ENCODE peak calls at places on chromosome 20, in nine cellular contexts. One of them, this sample, is unnamed.

GRCh38 chr20:13008761-13009681 is at the start of gene SPTLC3:
- DNase-seq in aorta: peak; percentile 57
- DNase-seq in fibroblast of pulmonary artery: peak; percentile 57
- DNase-seq in upper lobe of right lung: no peak
- DNase-seq in GM06990: peak; percentile 30
- DNase-seq in coronary artery: peak; percentile 75
- DNase-seq in cardiac fibroblast: peak; percentile 33
- DNase-seq in body of pancreas: peak; percentile 67
- DNase-seq in neural progenitor cell: peak; percentile 46
- DNase-seq in this sample: peak; percentile 21

GRCh38 chr20:34271961-34272360 is 30.7 kb downstream of the ASIP start:
- DNase-seq in body of pancreas: no peak
- DNase-seq in upper lobe of right lung: no peak
- DNase-seq in cardiac fibroblast: peak; percentile 97
- DNase-seq in fibroblast of pulmonary artery: peak; percentile 91
- DNase-seq in aorta: no peak
- DNase-seq in coronary artery: no peak
- DNase-seq in neural progenitor cell: no peak
- DNase-seq in GM06990: no peak
- DNase-seq in this sample: peak; percentile 66

GRCh38 chr20:15603501-15603900 is 969.7 kb downstream of the KIF16B start:
- DNase-seq in cardiac fibroblast: no peak
- DNase-seq in upper lobe of right lung: no peak
- DNase-seq in GM06990: no peak
- DNase-seq in neural progenitor cell: no peak
- DNase-seq in aorta: no peak
- DNase-seq in fibroblast of pulmonary artery: no peak
- DNase-seq in body of pancreas: no peak
- DNase-seq in coronary artery: no peak
- DNase-seq in this sample: no peak

GRCh38 chr20:61360940-61361339 is 108.9 kb downstream of the CDH4 start:
- DNase-seq in body of pancreas: no peak
- DNase-seq in upper lobe of right lung: no peak
- DNase-seq in cardiac fibroblast: no peak
- DNase-seq in aorta: no peak
- DNase-seq in fibroblast of pulmonary artery: no peak
- DNase-seq in neural progenitor cell: no peak
- DNase-seq in coronary artery: no peak
- DNase-seq in GM06990: no peak
- DNase-seq in this sample: no peak

GRCh38 chr20:9408422-9409300 is 105.7 kb upstream of the LAMP5 start:
- DNase-seq in upper lobe of right lung: no peak
- DNase-seq in body of pancreas: no peak
- DNase-seq in coronary artery: no peak
- DNase-seq in neural progenitor cell: no peak
- DNase-seq in GM06990: no peak
- DNase-seq in fibroblast of pulmonary artery: peak; percentile 25
- DNase-seq in aorta: no peak
- DNase-seq in cardiac fibroblast: peak; percentile 68
- DNase-seq in this sample: peak; percentile 69

GRCh38 chr20:49887251-49887827 is 28.0 kb downstream of the SPATA2 start:
- DNase-seq in coronary artery: no peak
- DNase-seq in cardiac fibroblast: no peak
- DNase-seq in aorta: peak; percentile 77
- DNase-seq in upper lobe of right lung: no peak
- DNase-seq in fibroblast of pulmonary artery: no peak
- DNase-seq in neural progenitor cell: no peak
- DNase-seq in GM06990: no peak
- DNase-seq in body of pancreas: no peak
- DNase-seq in this sample: peak; percentile 16

GRCh38 chr20:50659975-50660670 is 31.2 kb downstream of the RIPOR3 start:
- DNase-seq in upper lobe of right lung: no peak
- DNase-seq in aorta: no peak
- DNase-seq in body of pancreas: no peak
- DNase-seq in cardiac fibroblast: no peak
- DNase-seq in neural progenitor cell: no peak
- DNase-seq in fibroblast of pulmonary artery: no peak
- DNase-seq in coronary artery: no peak
- DNase-seq in GM06990: no peak
- DNase-seq in this sample: no peak

GRCh38 chr20:22248052-22248667 is 336.2 kb downstream of the FOXA2 start:
- DNase-seq in neural progenitor cell: peak; percentile 65
- DNase-seq in upper lobe of right lung: no peak
- DNase-seq in fibroblast of pulmonary artery: peak; percentile 9
- DNase-seq in coronary artery: no peak
- DNase-seq in GM06990: no peak
- DNase-seq in aorta: no peak
- DNase-seq in body of pancreas: peak; percentile 3
- DNase-seq in cardiac fibroblast: peak; percentile 8
- DNase-seq in this sample: peak; percentile 3

DNA sequence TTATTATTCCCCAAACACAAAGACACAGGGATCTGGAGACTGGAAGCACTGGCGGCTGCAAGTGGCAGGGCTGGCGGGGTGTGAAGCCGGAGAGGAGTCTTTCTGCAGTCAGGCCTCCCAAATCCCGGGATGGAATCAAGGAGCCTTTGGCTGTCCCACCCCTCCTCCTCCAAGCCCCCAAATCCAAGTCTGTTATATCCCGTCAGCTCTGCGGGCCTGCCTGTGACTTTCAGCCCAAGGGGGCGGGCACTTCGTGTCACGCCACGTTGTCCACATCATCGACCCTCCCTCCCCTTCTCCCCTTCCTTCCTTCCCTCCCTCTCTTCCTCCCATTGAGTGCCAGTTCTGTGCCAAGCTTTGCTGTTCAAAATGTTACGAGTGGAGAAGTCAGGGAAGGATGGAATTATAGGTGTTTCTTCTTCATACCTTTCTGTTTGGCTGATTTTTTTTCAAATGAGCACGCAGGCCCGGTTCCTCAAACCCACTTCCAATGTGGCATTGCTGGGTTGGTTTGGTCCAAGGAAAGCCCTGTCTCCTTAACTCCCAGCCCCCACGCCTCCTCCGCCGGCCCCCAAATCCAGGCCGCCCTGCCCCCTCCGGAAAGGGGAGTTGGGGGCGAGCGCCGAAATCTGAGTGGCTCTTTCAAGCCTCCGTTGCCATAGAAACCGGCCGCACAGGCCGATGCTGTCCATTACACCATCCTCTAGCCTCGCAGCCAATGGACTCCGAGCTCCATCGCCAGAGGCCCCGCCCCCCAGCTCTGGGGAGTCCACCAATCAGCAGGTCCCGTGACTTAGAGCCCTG is 12.7 kb downstream of the ZCCHC3 start:
- DNase-seq in upper lobe of right lung: peak; percentile 98
- DNase-seq in body of pancreas: peak; percentile 96
- DNase-seq in GM06990: peak; percentile 88
- DNase-seq in aorta: peak; percentile 99
- DNase-seq in neural progenitor cell: peak; percentile 100
- DNase-seq in fibroblast of pulmonary artery: peak; percentile 99
- DNase-seq in coronary artery: peak; percentile 99
- DNase-seq in cardiac fibroblast: peak; percentile 99
- DNase-seq in this sample: peak; percentile 99
- H3K4me3 ChIP-seq in upper lobe of right lung: peak overlapping the region; percentile 60
- H3K4me3 ChIP-seq in body of pancreas: no peak overlapping the region
- H3K4me3 ChIP-seq in GM06990: no peak overlapping the region
- H3K4me3 ChIP-seq in aorta: peak overlapping the region; percentile 56
- H3K4me3 ChIP-seq in neural progenitor cell: peak overlapping the region; percentile 48
- H3K4me3 ChIP-seq in fibroblast of pulmonary artery: peak overlapping the region; percentile 58
- H3K4me3 ChIP-seq in coronary artery: peak overlapping the region; percentile 76
- H3K4me3 ChIP-seq in cardiac fibroblast: peak overlapping the region; percentile 48
- H3K4me3 ChIP-seq in this sample: peak overlapping the region; percentile 53

GRCh38 chr20:30816182-30816645 is 441.2 kb upstream of the DEFB115 start:
- DNase-seq in neural progenitor cell: no peak
- DNase-seq in coronary artery: no peak
- DNase-seq in fibroblast of pulmonary artery: no peak
- DNase-seq in body of pancreas: no peak
- DNase-seq in upper lobe of right lung: no peak
- DNase-seq in cardiac fibroblast: peak; percentile 30
- DNase-seq in aorta: peak; percentile 58
- DNase-seq in GM06990: no peak
- DNase-seq in this sample: no peak

GRCh38 chr20:30815577-30816181 is 441.8 kb upstream of the DEFB115 start:
- DNase-seq in GM06990: no peak
- DNase-seq in body of pancreas: no peak
- DNase-seq in coronary artery: no peak
- DNase-seq in aorta: no peak
- DNase-seq in cardiac fibroblast: no peak
- DNase-seq in upper lobe of right lung: no peak
- DNase-seq in fibroblast of pulmonary artery: no peak
- DNase-seq in neural progenitor cell: no peak
- DNase-seq in this sample: no peak

GRCh38 chr20:30812739-30813411 is 444.6 kb upstream of the DEFB115 start:
- DNase-seq in cardiac fibroblast: no peak
- DNase-seq in coronary artery: no peak
- DNase-seq in fibroblast of pulmonary artery: no peak
- DNase-seq in GM06990: no peak
- DNase-seq in aorta: no peak
- DNase-seq in neural progenitor cell: no peak
- DNase-seq in body of pancreas: no peak
- DNase-seq in upper lobe of right lung: no peak
- DNase-seq in this sample: no peak

DNA sequence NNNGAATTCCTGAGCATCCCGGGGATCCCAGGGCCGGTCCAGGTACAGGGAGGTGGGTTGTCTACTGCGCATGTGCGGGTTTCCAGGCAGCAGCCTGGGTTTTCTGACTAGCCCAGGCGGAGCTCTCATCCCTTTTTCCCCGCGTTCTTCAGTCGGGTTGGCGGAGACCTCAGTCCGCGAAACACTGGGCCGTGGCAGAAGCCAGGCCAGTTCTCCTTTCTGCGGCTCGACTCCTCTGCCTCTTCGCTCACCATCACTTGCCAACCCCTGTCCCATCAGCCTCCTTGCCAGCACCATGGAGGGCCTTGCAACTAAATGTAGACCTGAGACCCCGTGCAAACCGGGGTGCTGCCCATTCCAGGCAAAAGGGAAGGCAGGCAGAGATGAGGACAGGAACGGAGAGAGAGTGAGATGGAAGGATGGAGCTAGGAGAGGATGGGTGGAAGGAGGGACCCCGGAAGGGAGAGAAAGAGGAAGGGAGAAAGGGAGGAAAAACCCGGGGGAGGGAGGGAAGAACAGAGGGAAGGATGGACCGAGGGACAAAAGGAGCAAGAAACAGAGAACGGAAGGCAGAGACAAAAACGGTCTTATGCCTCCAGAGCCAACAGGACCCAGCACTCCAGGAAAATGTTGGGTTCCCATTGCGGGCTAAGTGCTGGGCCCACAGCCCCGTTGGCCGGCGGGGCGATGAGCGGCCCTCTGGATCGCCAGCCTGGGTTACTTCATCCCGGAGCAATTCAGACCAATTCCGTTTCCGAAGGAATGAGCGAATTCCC is 445.4 kb upstream of the DEFB115 start:
- DNase-seq in fibroblast of pulmonary artery: peak; percentile 49
- DNase-seq in GM06990: peak; percentile 40
- DNase-seq in body of pancreas: peak; percentile 31
- DNase-seq in aorta: peak; percentile 71
- DNase-seq in cardiac fibroblast: peak; percentile 25
- DNase-seq in neural progenitor cell: peak; percentile 39
- DNase-seq in upper lobe of right lung: peak; percentile 78
- DNase-seq in coronary artery: peak; percentile 84
- DNase-seq in this sample: no peak
- H3K4me3 ChIP-seq in fibroblast of pulmonary artery: peak overlapping the region; percentile 31
- H3K4me3 ChIP-seq in GM06990: peak overlapping the region; percentile 59
- H3K4me3 ChIP-seq in body of pancreas: no peak overlapping the region
- H3K4me3 ChIP-seq in aorta: no peak overlapping the region
- H3K4me3 ChIP-seq in cardiac fibroblast: no peak overlapping the region
- H3K4me3 ChIP-seq in neural progenitor cell: no peak overlapping the region
- H3K4me3 ChIP-seq in upper lobe of right lung: no peak overlapping the region
- H3K4me3 ChIP-seq in coronary artery: no peak overlapping the region
- H3K4me3 ChIP-seq in this sample: peak overlapping the region; percentile 47

GRCh38 chr20:1489328-1489727 is 1.9 kb downstream of the SIRPB2 start:
- DNase-seq in body of pancreas: no peak
- DNase-seq in cardiac fibroblast: no peak
- DNase-seq in GM06990: no peak
- DNase-seq in neural progenitor cell: no peak
- DNase-seq in coronary artery: peak; percentile 45
- DNase-seq in aorta: no peak
- DNase-seq in upper lobe of right lung: no peak
- DNase-seq in fibroblast of pulmonary artery: no peak
- DNase-seq in this sample: no peak

GRCh38 chr20:1490643-1491042 is 577 bp downstream of the SIRPB2 start:
- DNase-seq in GM06990: no peak
- DNase-seq in fibroblast of pulmonary artery: no peak
- DNase-seq in aorta: no peak
- DNase-seq in coronary artery: peak; percentile 16
- DNase-seq in upper lobe of right lung: no peak
- DNase-seq in neural progenitor cell: no peak
- DNase-seq in body of pancreas: no peak
- DNase-seq in cardiac fibroblast: no peak
- DNase-seq in this sample: no peak

GRCh38 chr20:1491281-1491840 is at the start of gene SIRPB2:
- DNase-seq in fibroblast of pulmonary artery: peak; percentile 47
- DNase-seq in cardiac fibroblast: peak; percentile 39
- DNase-seq in GM06990: no peak
- DNase-seq in aorta: peak; percentile 78
- DNase-seq in coronary artery: peak; percentile 71
- DNase-seq in body of pancreas: peak; percentile 65
- DNase-seq in neural progenitor cell: no peak
- DNase-seq in upper lobe of right lung: peak; percentile 78
- DNase-seq in this sample: no peak

GRCh38 chr20:1491891-1492642 is 847 bp upstream of the SIRPB2 start:
- DNase-seq in fibroblast of pulmonary artery: peak; percentile 31
- DNase-seq in neural progenitor cell: no peak
- DNase-seq in GM06990: no peak
- DNase-seq in upper lobe of right lung: no peak
- DNase-seq in coronary artery: peak; percentile 29
- DNase-seq in cardiac fibroblast: peak; percentile 35
- DNase-seq in body of pancreas: no peak
- DNase-seq in aorta: no peak
- DNase-seq in this sample: no peak

GRCh38 chr20:1489764-1490436 is 1.3 kb downstream of the SIRPB2 start:
- DNase-seq in GM06990: no peak
- DNase-seq in neural progenitor cell: no peak
- DNase-seq in upper lobe of right lung: no peak
- DNase-seq in cardiac fibroblast: peak; percentile 59
- DNase-seq in body of pancreas: peak; percentile 57
- DNase-seq in aorta: no peak
- DNase-seq in fibroblast of pulmonary artery: no peak
- DNase-seq in coronary artery: peak; percentile 62
- DNase-seq in this sample: no peak
- H3K4me3 ChIP-seq in GM06990: no peak overlapping the region
- H3K4me3 ChIP-seq in neural progenitor cell: no peak overlapping the region
- H3K4me3 ChIP-seq in upper lobe of right lung: peak overlapping the region; percentile 36
- H3K4me3 ChIP-seq in cardiac fibroblast: no peak overlapping the region
- H3K4me3 ChIP-seq in body of pancreas: no peak overlapping the region
- H3K4me3 ChIP-seq in aorta: no peak overlapping the region
- H3K4me3 ChIP-seq in fibroblast of pulmonary artery: no peak overlapping the region
- H3K4me3 ChIP-seq in coronary artery: peak overlapping the region; percentile 55
- H3K4me3 ChIP-seq in this sample: no peak overlapping the region

DNA sequence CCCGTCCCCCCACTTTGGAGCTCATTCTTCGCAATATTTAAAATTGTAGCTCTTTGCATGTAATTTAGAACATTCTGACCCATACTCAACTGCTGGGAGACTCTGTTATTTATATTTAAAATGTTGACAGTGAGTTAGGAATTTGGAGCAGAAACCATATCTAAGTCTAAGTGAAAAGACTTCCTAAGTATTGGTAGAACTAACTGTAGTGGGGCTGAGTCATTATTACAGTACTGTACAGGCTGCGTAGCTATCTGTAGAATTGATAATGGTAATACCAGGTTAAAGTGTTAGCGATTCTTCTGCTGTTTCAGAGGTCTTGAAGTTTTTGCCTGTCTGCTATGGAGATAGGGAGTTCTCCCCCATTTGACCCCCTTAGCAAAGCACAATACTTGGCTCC is 3.6 kb downstream of the TOP1 start:
- DNase-seq in upper lobe of right lung: no peak
- DNase-seq in coronary artery: no peak
- DNase-seq in cardiac fibroblast: peak; percentile 36
- DNase-seq in body of pancreas: no peak
- DNase-seq in neural progenitor cell: no peak
- DNase-seq in aorta: no peak
- DNase-seq in GM06990: no peak
- DNase-seq in fibroblast of pulmonary artery: peak; percentile 29
- DNase-seq in this sample: no peak
- H3K4me3 ChIP-seq in upper lobe of right lung: peak overlapping the region; percentile 94
- H3K4me3 ChIP-seq in coronary artery: peak overlapping the region; percentile 89
- H3K4me3 ChIP-seq in cardiac fibroblast: no peak overlapping the region
- H3K4me3 ChIP-seq in body of pancreas: no peak overlapping the region
- H3K4me3 ChIP-seq in neural progenitor cell: peak overlapping the region; percentile 97
- H3K4me3 ChIP-seq in aorta: no peak overlapping the region
- H3K4me3 ChIP-seq in GM06990: peak overlapping the region; percentile 26
- H3K4me3 ChIP-seq in fibroblast of pulmonary artery: peak overlapping the region; percentile 32
- H3K4me3 ChIP-seq in this sample: peak overlapping the region; percentile 90